ENCODE peak calls at places on chromosomes 12 and 14, in ten cellular contexts. Z, L, K, T, R, F, V, I, E and O are unnamed samples.

GRCh38 chr12:15496738-15497137 is 174.4 kb downstream of the PTPRO start:
- DNase-seq in R (no peak), K (no peak), L (no peak), V (no peak), Z (no peak), E (no peak), F (no peak), I (no peak), T (no peak), O (no peak)

GRCh38 chr14:89304972-89305703 is 111.9 kb downstream of the FOXN3 start:
- DNase-seq in F (peak), E (peak), V (peak), K (no peak), Z (no peak), T (no peak), R (peak), I (no peak), L (no peak), O (peak)

GRCh38 chr12:104578453-104578852 is 121.7 kb downstream of the CHST11 start:
- DNase-seq in V (peak), T (no peak), E (peak), F (no peak), R (no peak), L (no peak), I (no peak), Z (no peak), K (no peak), O (peak)

GRCh38 chr14:35499180-35499579 is 34.8 kb upstream of the INSM2 start:
- DNase-seq in T (no peak), R (no peak), Z (no peak), L (no peak), F (no peak), E (no peak), K (no peak), I (no peak), V (no peak), O (no peak)

GRCh38 chr14:49691031-49691430 is 1.9 kb upstream of the KLHDC1 start:
- DNase-seq in Z (no peak), L (no peak), E (no peak), K (no peak), V (no peak), T (no peak), F (no peak), I (no peak), R (no peak), O (no peak)

GRCh38 chr12:102433304-102433703 is 47.1 kb downstream of the IGF1 start:
- DNase-seq in L (no peak), K (no peak), T (no peak), I (no peak), F (no peak), Z (no peak), R (no peak), V (no peak), E (peak), O (peak)

GRCh38 chr12:27899151-27899661 is 73.3 kb downstream of the PTHLH start:
- DNase-seq in T (peak), R (no peak), L (no peak), F (no peak), E (peak), V (peak), I (no peak), Z (no peak), K (peak), O (peak)

GRCh38 chr12:53495903-53496751 is 3.1 kb downstream of the MAP3K12 start:
- DNase-seq in R (no peak), F (peak), Z (no peak), I (peak), K (peak), T (peak), V (peak), E (peak), L (no peak), O (peak)

GRCh38 chr14:101687756-101688546 is 73.6 kb upstream of the PPP2R5C start:
- DNase-seq in E (no peak), L (no peak), R (no peak), T (no peak), V (no peak), Z (no peak), F (no peak), I (no peak), K (no peak), O (no peak)

GRCh38 chr12:46944771-46945170 is 119.0 kb upstream of the SLC38A4 start:
- DNase-seq in T (no peak), Z (no peak), V (no peak), K (no peak), L (no peak), R (no peak), E (no peak), I (no peak), F (no peak), O (no peak)

GRCh38 chr12:10722905-10723866 is at the start of gene YBX3:
- DNase-seq in I (peak), T (peak), K (peak), V (peak), Z (peak), L (peak), E (peak), F (peak), R (peak), O (peak)

GRCh38 chr12:111868676-111869588 is 26.9 kb downstream of the MAPKAPK5 start:
- DNase-seq in L (no peak), K (no peak), T (no peak), Z (no peak), F (no peak), E (no peak), R (no peak), V (no peak), I (no peak), O (no peak)

GRCh38 chr12:3753549-3754284 is 808 bp upstream of the CRACR2A start:
- DNase-seq in R (no peak), I (no peak), E (no peak), V (no peak), F (peak), Z (no peak), T (no peak), L (no peak), K (no peak), O (peak)

GRCh38 chr12:119180380-119181040 is 1.8 kb downstream of the HSPB8 start:
- DNase-seq in F (peak), E (peak), L (no peak), K (peak), I (no peak), V (peak), Z (no peak), R (no peak), T (peak), O (peak)

GRCh38 chr12:12182926-12183325 is 83.9 kb downstream of the LRP6 start:
- DNase-seq in L (no peak), F (no peak), V (peak), Z (no peak), K (peak), T (no peak), R (no peak), I (no peak), E (peak), O (peak)

GRCh38 chr14:32077081-32078029 is at the start of gene ARHGAP5:
- DNase-seq in T (no peak), E (peak), R (peak), V (peak), I (peak), K (peak), Z (peak), F (peak), L (no peak), O (no peak)

DNA sequence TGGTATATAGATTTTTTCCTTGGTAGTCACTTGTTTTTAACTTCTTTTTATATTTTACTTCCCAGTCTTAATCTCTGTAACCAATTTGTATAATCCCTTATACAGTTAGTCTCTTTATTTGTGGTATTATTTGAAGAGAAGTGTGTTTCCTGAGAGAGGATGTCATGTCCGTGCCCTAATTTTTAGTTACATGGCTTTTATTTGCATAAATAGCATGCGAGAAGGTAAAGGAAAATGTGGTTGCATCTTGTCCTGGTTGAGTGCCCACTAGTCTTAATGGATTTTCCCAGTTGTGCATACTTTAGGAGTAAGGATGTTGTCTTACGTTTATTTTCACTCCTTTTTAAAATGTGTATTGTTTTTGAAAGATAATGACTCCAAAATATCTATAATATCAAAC is 27.5 kb downstream of the RAP1B start:
- DNase-seq in I (no peak), V (no peak), R (no peak), F (no peak), L (no peak), T (no peak), Z (no peak), K (no peak), E (no peak), O (no peak)
- TF ChIP-seq CTCF in I (no peak), V (no peak), R (no peak), F (no peak), L (no peak), T (no peak), Z (no peak), K (no peak), E (no peak), O (no peak)

GRCh38 chr12:57717846-57718640 is 20.5 kb downstream of the AGAP2 start:
- DNase-seq in R (no peak), E (no peak), K (no peak), F (no peak), T (no peak), Z (no peak), V (no peak), L (no peak), I (no peak), O (no peak)

GRCh38 chr12:57717131-57717530 is 21.4 kb downstream of the AGAP2 start:
- DNase-seq in V (no peak), K (no peak), I (no peak), R (no peak), L (no peak), Z (no peak), E (no peak), F (no peak), T (no peak), O (no peak)

GRCh38 chr12:57720606-57721595 is 17.6 kb downstream of the AGAP2 start:
- DNase-seq in E (no peak), R (no peak), L (no peak), F (no peak), T (no peak), K (no peak), I (peak), Z (no peak), V (no peak), O (no peak)

GRCh38 chr12:57719777-57720605 is 18.6 kb downstream of the AGAP2 start:
- DNase-seq in R (no peak), E (no peak), T (no peak), I (peak), V (no peak), L (no peak), Z (no peak), K (no peak), F (no peak), O (no peak)

GRCh38 chr12:57718641-57719528 is 19.7 kb downstream of the AGAP2 start:
- DNase-seq in F (no peak), L (no peak), I (peak), K (no peak), T (no peak), R (no peak), E (no peak), Z (no peak), V (no peak), O (no peak)
- TF ChIP-seq CTCF in F (no peak), L (no peak), I (no peak), K (no peak), T (no peak), R (no peak), E (no peak), Z (no peak), V (no peak), O (no peak)

GRCh38 chr14:91417134-91417982 is at the start of gene CCDC88C:
- DNase-seq in I (peak), E (no peak), L (no peak), Z (peak), K (peak), T (no peak), R (peak), V (peak), F (peak), O (no peak)
- TF ChIP-seq CTCF in I (no peak), E (no peak), L (peak), Z (peak), K (no peak), T (no peak), R (no peak), V (no peak), F (no peak), O (no peak)

DNA sequence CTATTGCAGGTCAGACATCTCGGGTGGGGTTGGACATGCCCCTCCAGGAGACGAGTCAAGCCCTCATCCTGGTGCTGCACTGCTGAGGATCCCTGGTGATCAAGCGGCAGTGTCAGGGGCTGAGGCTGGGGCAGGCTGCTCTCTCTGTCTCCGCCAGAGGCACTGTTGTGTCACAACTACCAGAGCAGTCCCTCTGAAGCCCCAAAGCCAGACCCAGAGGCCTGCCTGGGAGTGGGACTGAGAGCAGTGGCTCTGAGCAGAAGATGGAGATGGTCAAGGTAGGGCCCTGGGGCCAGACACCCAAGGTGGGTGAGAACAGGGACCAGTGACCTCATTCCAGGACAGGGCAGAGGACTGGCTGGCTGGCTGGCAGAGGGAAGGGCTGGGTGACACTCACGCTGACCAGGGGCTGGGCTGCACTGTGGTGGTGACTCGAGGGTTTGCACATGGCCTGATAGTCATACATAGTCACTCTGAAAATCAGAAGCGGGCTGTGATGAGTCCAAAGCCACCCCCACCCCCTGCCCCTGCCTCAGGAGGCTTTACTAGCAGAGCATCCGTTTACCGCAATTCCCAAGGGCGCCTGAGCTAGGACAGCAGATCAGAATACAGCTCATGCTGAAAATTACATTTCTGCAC is 19.6 kb upstream of the LRTM2 start:
- DNase-seq in I (no peak), K (peak), T (no peak), E (peak), Z (peak), L (no peak), V (no peak), F (no peak), R (peak), O (no peak)
- TF ChIP-seq CTCF in I (no peak), K (peak), T (peak), E (peak), Z (peak), L (no peak), V (peak), F (no peak), R (peak), O (peak)